ENCODE peak calls at places on chromosomes 6 and 20, in ten cellular contexts. K, F, I, Z, N, V, O, H, B and E are unnamed samples.

GRCh38 chr6:40789143-40789764 is 202.1 kb upstream of the LRFN2 start:
- DNase-seq in K (no peak), F (no peak), I (no peak), Z (no peak), N (peak; percentile 47), V (no peak), O (no peak), H (no peak), B (no peak), E (peak; percentile 28)

GRCh38 chr6:13181398-13181797 is 146.9 kb downstream of the TBC1D7 start:
- DNase-seq in K (no peak), F (no peak), I (no peak), Z (no peak), N (no peak), V (no peak), O (no peak), H (no peak), B (no peak), E (no peak)

GRCh38 chr6:155224031-155224451 is 39.8 kb upstream of the CLDN20 start:
- DNase-seq in K (no peak), F (no peak), I (peak; percentile 79), Z (no peak), N (no peak), V (no peak), O (no peak), H (no peak), B (no peak), E (no peak)

GRCh38 chr6:101458341-101458740 is 64.8 kb downstream of the GRIK2 start:
- DNase-seq in K (no peak), F (no peak), I (no peak), Z (no peak), N (no peak), V (no peak), O (no peak), H (no peak), B (no peak), E (peak; percentile 32)

GRCh38 chr20:12112089-12112474 is 194.4 kb downstream of the BTBD3 start:
- DNase-seq in K (no peak), F (no peak), I (no peak), Z (no peak), N (no peak), V (no peak), O (no peak), H (no peak), B (no peak), E (no peak)

GRCh38 chr6:12137480-12137879 is 125.4 kb downstream of the HIVEP1 start:
- DNase-seq in K (peak; percentile 81), F (no peak), I (no peak), Z (peak; percentile 52), N (no peak), V (no peak), O (peak; percentile 44), H (no peak), B (peak; percentile 43), E (peak; percentile 81)

GRCh38 chr6:160972111-160972510 is 19.5 kb upstream of the MAP3K4 start:
- DNase-seq in K (no peak), F (no peak), I (no peak), Z (no peak), N (no peak), V (no peak), O (no peak), H (no peak), B (no peak), E (peak; percentile 78)

GRCh38 chr6:44004625-44005506 is 122.4 kb downstream of the MRPL14 start:
- DNase-seq in K (no peak), F (no peak), I (no peak), Z (no peak), N (no peak), V (peak; percentile 44), O (no peak), H (no peak), B (peak; percentile 48), E (peak; percentile 38)

GRCh38 chr6:127120787-127121636 is 2.5 kb downstream of the RSPO3 start:
- DNase-seq in K (peak; percentile 74), F (peak; percentile 79), I (peak; percentile 59), Z (peak; percentile 68), N (peak; percentile 46), V (peak; percentile 88), O (peak; percentile 81), H (peak; percentile 72), B (peak; percentile 60), E (peak; percentile 72)

GRCh38 chr6:136968831-136969230 is 46.7 kb downstream of the SLC35D3 start:
- DNase-seq in K (no peak), F (no peak), I (no peak), Z (no peak), N (no peak), V (peak; percentile 30), O (no peak), H (no peak), B (peak; percentile 83), E (no peak)

GRCh38 chr20:3307078-3307477 is 68.1 kb upstream of the SLC4A11 start:
- DNase-seq in K (no peak), F (no peak), I (no peak), Z (no peak), N (no peak), V (no peak), O (no peak), H (no peak), B (no peak), E (no peak)

GRCh38 chr6:67881706-67882065 is 753.4 kb upstream of the ADGRB3 start:
- DNase-seq in K (no peak), F (no peak), I (no peak), Z (no peak), N (no peak), V (no peak), O (no peak), H (no peak), B (no peak), E (no peak)

DNA sequence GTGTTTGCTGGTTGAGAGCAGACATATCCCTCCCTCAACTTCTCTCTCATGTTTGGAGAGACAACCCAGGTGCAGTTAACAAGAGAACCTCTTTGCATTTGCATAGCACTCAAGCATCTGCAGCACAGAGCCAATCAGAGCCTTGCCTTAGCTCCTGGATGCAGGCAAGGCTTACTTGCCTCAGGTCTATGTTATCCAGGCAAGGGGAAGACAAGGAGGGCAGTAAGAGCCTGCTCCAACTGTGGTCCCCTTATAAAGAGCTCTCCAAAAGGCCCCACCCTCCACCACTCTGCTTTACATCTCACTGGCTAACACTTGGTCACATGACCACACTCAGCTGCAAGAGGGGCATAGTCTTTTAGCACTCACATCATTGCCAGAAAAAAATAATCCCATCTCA is 540.0 kb downstream of the PTPRT start:
- DNase-seq in K (no peak), F (no peak), I (no peak), Z (no peak), N (no peak), V (no peak), O (no peak), H (no peak), B (no peak), E (no peak)
- H3K9me3 ChIP-seq in K (no peaks in the 10 kb centered on the region), F (no peaks in the 10 kb centered on the region), I (no peaks in the 10 kb centered on the region), Z (no peaks in the 10 kb centered on the region), N (no peaks in the 10 kb centered on the region), V (no peaks in the 10 kb centered on the region), O (peaks cover 4% of the 10 kb centered on the region), H (no peaks in the 10 kb centered on the region), B (no peaks in the 10 kb centered on the region), E (no peaks in the 10 kb centered on the region)

GRCh38 chr6:33858053-33858475 is 54.3 kb upstream of the MLN start:
- DNase-seq in K (no peak), F (no peak), I (no peak), Z (no peak), N (no peak), V (no peak), O (no peak), H (no peak), B (no peak), E (peak; percentile 81)
- H3K27me3 ChIP-seq in K (no peaks in the 10 kb centered on the region), F (peaks cover 27% of the 10 kb centered on the region), I (no peaks in the 10 kb centered on the region), Z (no peaks in the 10 kb centered on the region), N (no peaks in the 10 kb centered on the region), V (no peaks in the 10 kb centered on the region), O (no peaks in the 10 kb centered on the region), H (no peaks in the 10 kb centered on the region), B (peaks cover 10% of the 10 kb centered on the region), E (no peaks in the 10 kb centered on the region)

DNA sequence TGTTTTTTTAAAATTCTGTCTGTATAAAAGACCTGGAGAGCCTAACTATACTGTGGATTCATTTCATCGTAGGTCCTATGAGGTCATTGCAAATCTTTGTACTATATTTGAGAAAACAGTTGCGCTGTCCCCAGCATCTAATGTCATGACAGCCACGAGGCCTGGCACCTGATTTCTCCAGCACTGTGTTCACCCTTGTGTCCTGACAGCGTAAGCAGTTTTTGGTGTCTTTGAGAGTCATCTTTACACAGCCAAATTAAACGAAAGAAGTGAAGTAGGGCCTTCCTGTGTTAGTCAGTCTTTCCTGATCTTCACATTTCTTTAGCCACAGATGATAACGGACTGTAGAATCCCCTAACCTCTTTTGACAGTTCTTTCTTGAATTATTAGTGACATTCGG is 70.6 kb upstream of the PHACTR2 start:
- DNase-seq in K (no peak), F (no peak), I (no peak), Z (no peak), N (no peak), V (no peak), O (no peak), H (no peak), B (no peak), E (no peak)
- H3K36me3 ChIP-seq in K (no peaks in the 10 kb centered on the region), F (no peaks in the 10 kb centered on the region), I (no peaks in the 10 kb centered on the region), Z (no peaks in the 10 kb centered on the region), N (no peaks in the 10 kb centered on the region), V (no peaks in the 10 kb centered on the region), O (no peaks in the 10 kb centered on the region), H (no peaks in the 10 kb centered on the region), B (no peaks in the 10 kb centered on the region), E (no peaks in the 10 kb centered on the region)

GRCh38 chr20:38245753-38246152 is 14.8 kb downstream of the KIAA1755 start:
- DNase-seq in K (no peak), F (no peak), I (no peak), Z (no peak), N (no peak), V (no peak), O (no peak), H (no peak), B (no peak), E (no peak)

GRCh38 chr20:38241201-38241600 is 19.3 kb downstream of the KIAA1755 start:
- DNase-seq in K (no peak), F (no peak), I (no peak), Z (no peak), N (no peak), V (no peak), O (no peak), H (no peak), B (no peak), E (no peak)

GRCh38 chr20:38239406-38239805 is 21.1 kb downstream of the KIAA1755 start:
- DNase-seq in K (no peak), F (no peak), I (no peak), Z (no peak), N (no peak), V (no peak), O (no peak), H (no peak), B (no peak), E (no peak)

GRCh38 chr20:38243617-38244016 is 16.9 kb downstream of the KIAA1755 start:
- DNase-seq in K (no peak), F (no peak), I (no peak), Z (no peak), N (no peak), V (no peak), O (no peak), H (no peak), B (no peak), E (no peak)

DNA sequence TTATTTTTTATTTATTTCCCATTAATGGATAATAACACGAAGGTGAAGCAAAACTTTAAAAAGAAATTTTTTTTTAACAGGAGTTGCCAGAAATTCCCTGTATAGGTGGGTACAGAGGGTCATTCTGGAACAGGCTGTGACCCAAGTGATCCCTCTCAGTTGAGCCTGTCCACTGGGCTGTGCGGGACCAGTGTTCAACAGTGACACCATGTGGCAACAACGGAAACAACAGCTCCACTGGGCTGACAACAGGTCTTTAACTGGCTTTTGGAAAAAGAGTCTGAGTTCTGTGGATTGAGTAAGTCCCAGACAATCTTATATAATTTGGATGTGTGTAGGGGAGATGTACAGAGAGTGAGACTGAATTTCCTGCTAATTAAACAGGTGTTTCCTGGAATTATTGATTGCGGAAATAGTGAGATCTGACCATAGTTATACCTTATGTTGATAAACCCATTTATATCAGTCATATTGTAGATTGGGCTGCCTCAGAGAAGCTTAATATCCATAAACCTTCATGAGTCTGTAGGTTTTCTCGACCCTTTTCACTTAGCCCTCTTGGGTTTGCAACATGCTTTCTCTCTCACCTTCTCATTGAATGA is 17.6 kb downstream of the KIAA1755 start:
- DNase-seq in K (no peak), F (no peak), I (no peak), Z (no peak), N (no peak), V (no peak), O (no peak), H (no peak), B (no peak), E (no peak)
- H3K9me3 ChIP-seq in K (peaks cover 6% of the 10 kb centered on the region), F (peaks cover 27% of the 10 kb centered on the region), I (peaks cover 7% of the 10 kb centered on the region), Z (peaks cover 21% of the 10 kb centered on the region), N (peaks cover 33% of the 10 kb centered on the region), V (no peaks in the 10 kb centered on the region), O (peaks cover 19% of the 10 kb centered on the region), H (peaks cover 18% of the 10 kb centered on the region), B (no peaks in the 10 kb centered on the region), E (peaks cover 34% of the 10 kb centered on the region)